ENCODE peak calls at places on chromosome 12, in seven cellular contexts. K, B, H, T, Y, X and E are unnamed samples.
A peak's percentile ranks its signal among the peaks of the same experiment; 100 is the strongest.

GRCh38 chr12:31849090-31849687 is 110.0 kb upstream of the RESF1 start:
- DNase-seq in K (no peak), B (no peak), H (no peak), T (no peak), Y (peak; percentile 5), X (no peak), E (peak; percentile 48)

GRCh38 chr12:57175428-57176138 is 28.2 kb upstream of the LRP1-AS start:
- DNase-seq in K (peak; percentile 90), B (peak; percentile 89), H (peak; percentile 26), T (peak; percentile 69), Y (peak; percentile 88), X (no peak), E (peak; percentile 78)

GRCh38 chr12:112900298-112901145 is 6.2 kb upstream of the OAS1 start:
- DNase-seq in K (peak; percentile 23), B (peak; percentile 30), H (no peak), T (no peak), Y (peak; percentile 64), X (peak; percentile 14), E (peak; percentile 74)

GRCh38 chr12:107884769-107885694 is 110.5 kb downstream of the ASCL4 start:
- DNase-seq in K (peak; percentile 34), B (peak; percentile 38), H (no peak), T (peak; percentile 20), Y (peak; percentile 59), X (no peak), E (peak; percentile 77)

GRCh38 chr12:47938093-47938492 is 25.3 kb upstream of the TMEM106C start:
- DNase-seq in K (no peak), B (no peak), H (no peak), T (no peak), Y (no peak), X (no peak), E (no peak)

GRCh38 chr12:95877622-95878021 is 18.9 kb downstream of the SNRPF start:
- DNase-seq in K (no peak), B (no peak), H (no peak), T (no peak), Y (no peak), X (no peak), E (peak; percentile 9)

GRCh38 chr12:128079476-128079875 is 187.5 kb upstream of the TMEM132C start:
- DNase-seq in K (no peak), B (no peak), H (no peak), T (no peak), Y (no peak), X (no peak), E (no peak)

GRCh38 chr12:43306066-43306465 is 245.9 kb downstream of the ADAMTS20 start:
- DNase-seq in K (no peak), B (peak; percentile 9), H (no peak), T (no peak), Y (peak; percentile 17), X (no peak), E (peak; percentile 67)

GRCh38 chr12:64611430-64612286 is 1.4 kb downstream of the RASSF3 start:
- DNase-seq in K (no peak), B (peak; percentile 25), H (no peak), T (no peak), Y (no peak), X (no peak), E (peak; percentile 48)